ENCODE peak calls at places on chromosomes 3 and 15, in five cellular contexts. V is body of pancreas; L is CD4-positive, CD25-positive, alpha-beta regulatory T cell; E is aorta; X is uterus. Z is an unnamed sample.

GRCh38 chr3:41199866-41200668 is 762 bp downstream of the CTNNB1 start:
- DNase-seq in V (peak; percentile 14), L (peak; percentile 57), E (peak; percentile 62), X (no peak), Z (peak; percentile 73)

GRCh38 chr15:74129411-74130088 is 836 bp upstream of the ISLR2 start:
- DNase-seq in V (no peak), L (no peak), E (no peak), X (no peak), Z (no peak)

GRCh38 chr3:117063910-117064309 is 354.3 kb downstream of the TUSC7 start:
- DNase-seq in V (no peak), L (no peak), E (no peak), X (no peak), Z (no peak)

GRCh38 chr3:52792961-52793695 is 1.5 kb upstream of the ITIH3 start:
- DNase-seq in V (no peak), L (no peak), E (no peak), X (no peak), Z (no peak)

GRCh38 chr3:128572644-128573105 is 77.9 kb downstream of the RPN1 start:
- DNase-seq in V (no peak), L (peak; percentile 37), E (no peak), X (no peak), Z (no peak)

GRCh38 chr3:169118666-169119370 is 544.7 kb downstream of the MECOM start:
- DNase-seq in V (no peak), L (no peak), E (no peak), X (no peak), Z (no peak)

GRCh38 chr3:14980689-14981088 is 33.3 kb downstream of the NR2C2 start:
- DNase-seq in V (no peak), L (no peak), E (no peak), X (no peak), Z (no peak)

GRCh38 chr15:37100109-37100873 is at the start of gene MEIS2:
- DNase-seq in V (peak; percentile 93), L (peak; percentile 50), E (peak; percentile 92), X (peak; percentile 95), Z (peak; percentile 94)

GRCh38 chr3:70249509-70250160 is 62.8 kb downstream of the MDFIC2 start:
- DNase-seq in V (no peak), L (no peak), E (peak; percentile 49), X (no peak), Z (no peak)

GRCh38 chr3:31117854-31118253 is 223.4 kb upstream of the GADL1 start:
- DNase-seq in V (no peak), L (no peak), E (no peak), X (no peak), Z (no peak)

GRCh38 chr3:145798691-145799550 is 362.1 kb downstream of the PLOD2 start:
- DNase-seq in V (no peak), L (no peak), E (no peak), X (no peak), Z (no peak)

GRCh38 chr3:16474920-16475319 is 38.6 kb downstream of the RFTN1 start:
- DNase-seq in V (no peak), L (no peak), E (no peak), X (no peak), Z (no peak)

GRCh38 chr3:69770219-69770618 is 31.0 kb downstream of the MITF start:
- DNase-seq in V (no peak), L (no peak), E (no peak), X (no peak), Z (no peak)

GRCh38 chr15:33988384-33988783 is 20.1 kb downstream of the CHRM5 start:
- DNase-seq in V (no peak), L (no peak), E (no peak), X (no peak), Z (no peak)

GRCh38 chr3:152874896-152875749 is 40.2 kb downstream of the P2RY1 start:
- DNase-seq in V (no peak), L (no peak), E (no peak), X (no peak), Z (no peak)

GRCh38 chr3:118850687-118851086 is 184.0 kb downstream of the IGSF11 start:
- DNase-seq in V (no peak), L (no peak), E (no peak), X (no peak), Z (no peak)

GRCh38 chr3:47932431-47932830 is 83.8 kb downstream of the MAP4 start:
- DNase-seq in V (no peak), L (no peak), E (no peak), X (no peak), Z (no peak)

GRCh38 chr15:41926184-41927056 is 32.6 kb upstream of the SPTBN5 start:
- DNase-seq in V (no peak), L (peak; percentile 35), E (no peak), X (no peak), Z (no peak)

GRCh38 chr15:65409284-65409631 is 13.5 kb downstream of the IGDCC4 start:
- DNase-seq in V (no peak), L (no peak), E (peak; percentile 42), X (no peak), Z (no peak)

GRCh38 chr3:57451150-57451846 is 92.8 kb downstream of the DNAH12 start:
- DNase-seq in V (no peak), L (no peak), E (no peak), X (no peak), Z (no peak)

GRCh38 chr3:177860236-177860635 is 663.0 kb upstream of the TBL1XR1 start:
- DNase-seq in V (no peak), L (no peak), E (no peak), X (no peak), Z (no peak)

GRCh38 chr15:65576669-65577068 is 34.3 kb downstream of the INTS14 start:
- DNase-seq in V (no peak), L (no peak), E (no peak), X (no peak), Z (no peak)

GRCh38 chr3:171458857-171459129 is 1.4 kb downstream of the TNIK start:
- DNase-seq in V (no peak), L (no peak), E (no peak), X (no peak), Z (no peak)

GRCh38 chr3:154193174-154193573 is 72.0 kb downstream of the ARHGEF26 start:
- DNase-seq in V (no peak), L (no peak), E (no peak), X (no peak), Z (no peak)

GRCh38 chr3:185264849-185265553 is 11.2 kb upstream of the EHHADH start:
- DNase-seq in V (no peak), L (no peak), E (no peak), X (no peak), Z (no peak)

GRCh38 chr3:13393427-13394360 is 26.4 kb downstream of the NUP210 start:
- DNase-seq in V (no peak), L (no peak), E (no peak), X (no peak), Z (no peak)

GRCh38 chr3:48564022-48564421 is 441 bp upstream of the UCN2 start:
- DNase-seq in V (peak; percentile 68), L (no peak), E (peak; percentile 85), X (no peak), Z (peak; percentile 87)

GRCh38 chr3:45064512-45065372 is 38.6 kb downstream of the CLEC3B start:
- DNase-seq in V (peak; percentile 57), L (peak; percentile 90), E (peak; percentile 72), X (no peak), Z (no peak)

GRCh38 chr15:89122532-89123525 is 34.6 kb downstream of the ABHD2 start:
- DNase-seq in V (no peak), L (no peak), E (no peak), X (no peak), Z (no peak)

GRCh38 chr3:73759290-73759689 is 134.5 kb upstream of the PDZRN3 start:
- DNase-seq in V (no peak), L (no peak), E (no peak), X (no peak), Z (no peak)
- H3K4me3 ChIP-seq in V (no peak overlapping the region), L (no peak overlapping the region), E (no peak overlapping the region), X (no peak overlapping the region), Z (no peak overlapping the region)

DNA sequence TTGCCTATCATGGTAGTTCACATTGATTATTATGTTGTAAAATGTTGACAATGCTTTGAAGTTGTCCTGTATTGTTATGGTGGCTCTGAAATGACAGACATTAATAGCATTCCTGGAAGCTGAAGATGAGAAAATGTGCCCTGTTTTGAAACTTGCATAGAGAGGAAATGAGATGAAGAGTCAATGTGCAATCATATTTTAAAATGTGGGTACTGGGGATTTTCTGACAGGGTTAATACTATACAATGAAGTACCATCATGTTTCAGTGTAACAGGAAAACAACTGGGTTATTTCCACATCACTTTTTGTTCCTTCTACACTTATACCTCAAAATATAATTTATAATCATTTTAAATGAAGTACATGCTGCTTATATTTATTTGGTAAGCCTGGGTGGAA is 2.9 kb downstream of the RBMS3 start:
- DNase-seq in V (no peak), L (peak; percentile 23), E (no peak), X (no peak), Z (no peak)
- H3K4me3 ChIP-seq in V (no peak overlapping the region), L (peak overlapping the region; percentile 85), E (peak overlapping the region; percentile 100), X (peak overlapping the region; percentile 56), Z (peak overlapping the region; percentile 66)

GRCh38 chr3:108485146-108485545 is 25.2 kb downstream of the MYH15 start:
- DNase-seq in V (no peak), L (no peak), E (no peak), X (no peak), Z (no peak)
- H3K4me3 ChIP-seq in V (no peak overlapping the region), L (no peak overlapping the region), E (no peak overlapping the region), X (no peak overlapping the region), Z (no peak overlapping the region)

GRCh38 chr15:50345298-50345697 is 9.7 kb downstream of the GABPB1 start:
- DNase-seq in V (no peak), L (no peak), E (no peak), X (no peak), Z (no peak)
- H3K4me3 ChIP-seq in V (no peak overlapping the region), L (no peak overlapping the region), E (no peak overlapping the region), X (no peak overlapping the region), Z (no peak overlapping the region)

GRCh38 chr3:134369861-134370596 is 4.2 kb downstream of the AMOTL2 start:
- DNase-seq in V (no peak), L (no peak), E (peak; percentile 15), X (no peak), Z (peak; percentile 38)
- H3K4me3 ChIP-seq in V (no peak overlapping the region), L (no peak overlapping the region), E (no peak overlapping the region), X (no peak overlapping the region), Z (peak overlapping the region; percentile 82)

DNA sequence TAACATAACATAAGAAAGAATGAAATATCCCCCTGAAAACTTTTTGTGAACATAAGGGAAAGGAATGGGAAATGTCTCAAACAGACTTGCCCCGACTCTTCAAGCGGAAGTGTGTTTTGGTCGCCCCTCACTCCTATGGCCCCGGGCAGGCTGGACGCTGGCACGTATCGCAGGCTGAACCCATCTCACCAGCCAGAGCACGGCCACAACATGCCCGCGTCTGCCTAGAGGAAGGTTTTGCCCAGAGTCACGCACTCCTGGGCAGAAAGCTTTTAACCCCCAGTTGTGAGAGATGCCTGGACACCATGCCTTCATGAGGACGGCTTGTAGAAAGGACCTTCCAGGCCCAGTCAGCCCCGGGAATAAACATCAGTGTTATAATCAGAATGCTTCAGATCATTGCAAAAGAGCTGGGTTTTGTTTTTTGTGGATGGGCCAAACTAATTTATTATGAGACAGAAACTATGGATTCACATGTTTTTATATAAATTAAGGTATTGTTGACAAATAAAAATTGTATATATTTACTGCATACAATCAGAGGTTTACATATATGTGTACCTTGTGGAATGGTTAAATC is 16.5 kb downstream of the CYFIP1 start:
- DNase-seq in V (no peak), L (no peak), E (no peak), X (no peak), Z (no peak)
- H3K4me3 ChIP-seq in V (no peak overlapping the region), L (no peak overlapping the region), E (no peak overlapping the region), X (no peak overlapping the region), Z (no peak overlapping the region)

GRCh38 chr15:96336643-96337353 is 6.3 kb downstream of the NR2F2 start:
- DNase-seq in V (peak; percentile 38), L (no peak), E (no peak), X (peak; percentile 20), Z (no peak)
- H3K4me3 ChIP-seq in V (no peak overlapping the region), L (no peak overlapping the region), E (peak overlapping the region; percentile 98), X (peak overlapping the region; percentile 90), Z (peak overlapping the region; percentile 56)

GRCh38 chr3:157530637-157531300 is 27.6 kb upstream of the VEPH1 start:
- DNase-seq in V (no peak), L (no peak), E (no peak), X (no peak), Z (no peak)
- H3K4me3 ChIP-seq in V (no peak overlapping the region), L (no peak overlapping the region), E (no peak overlapping the region), X (no peak overlapping the region), Z (no peak overlapping the region)

Z was measured in upper lobe of right lung.